ENCODE peak calls at places on chromosome 17, in seven cellular contexts. E is pancreas; S is GM12865; F is SK-N-DZ; U is stimulated activated naive B cell treated with anti-CD40 and anti-IgM and Interleukin-4, amounts not matched to agents 10 μg/mL and 1 μg/mL and 100 μg/mL, for 72 hours; M is Calu3; X is AG04450. B is an unnamed sample.

GRCh38 chr17:32917842-32918241 is 10.1 kb upstream of the TMEM98 start:
- DNase-seq in E (no peak), S (no peak), F (no peak), U (no peak), M (no peak), X (no peak), B (no peak)

GRCh38 chr17:21453144-21453982 is 77.2 kb downstream of the KCNJ12 start:
- DNase-seq in E (no peak), S (no peak), F (no peak), U (no peak), M (no peak), X (no peak), B (no peak)

GRCh38 chr17:43401293-43401692 is 2.5 kb downstream of the ARL4D start:
- DNase-seq in E (no peak), S (no peak), F (no peak), U (no peak), M (peak), X (peak), B (no peak)

GRCh38 chr17:38556234-38556633 is 49.5 kb downstream of the SRCIN1 start:
- DNase-seq in E (no peak), S (no peak), F (no peak), U (no peak), M (no peak), X (no peak), B (no peak)

GRCh38 chr17:9016941-9017552 is 4.3 kb upstream of the NTN1 start:
- DNase-seq in E (no peak), S (no peak), F (no peak), U (no peak), M (no peak), X (no peak), B (no peak)

GRCh38 chr17:74861554-74862107 is 1.9 kb upstream of the GRIN2C start:
- DNase-seq in E (no peak), S (no peak), F (no peak), U (no peak), M (no peak), X (no peak), B (no peak)

GRCh38 chr17:21177854-21178600 is 35.9 kb downstream of the TMEM11 start:
- DNase-seq in E (no peak), S (no peak), F (no peak), U (no peak), M (no peak), X (no peak), B (no peak)

GRCh38 chr17:49223517-49224197 is 6.9 kb downstream of the PHOSPHO1 start:
- DNase-seq in E (peak), S (peak), F (no peak), U (no peak), M (peak), X (no peak), B (peak)

GRCh38 chr17:45848868-45849535 is 4.3 kb downstream of the SPPL2C start:
- DNase-seq in E (peak), S (no peak), F (no peak), U (no peak), M (no peak), X (no peak), B (no peak)

GRCh38 chr17:65368341-65368740 is 193.1 kb downstream of the AXIN2 start:
- DNase-seq in E (no peak), S (no peak), F (no peak), U (no peak), M (no peak), X (no peak), B (no peak)

GRCh38 chr17:81646869-81647600 is 9.3 kb downstream of the PDE6G start:
- DNase-seq in E (no peak), S (no peak), F (no peak), U (no peak), M (no peak), X (no peak), B (no peak)

GRCh38 chr17:74759243-74759801 is 10.9 kb downstream of the NHERF1 start:
- DNase-seq in E (no peak), S (peak), F (no peak), U (no peak), M (peak), X (no peak), B (peak)

GRCh38 chr17:82062076-82062983 is 3.3 kb downstream of the DUS1L start:
- DNase-seq in E (no peak), S (no peak), F (no peak), U (no peak), M (no peak), X (no peak), B (no peak)

GRCh38 chr17:62980842-62981241 is 14.8 kb downstream of the TANC2 start:
- DNase-seq in E (no peak), S (no peak), F (no peak), U (no peak), M (no peak), X (no peak), B (no peak)

GRCh38 chr17:61385869-61386245 is 13.8 kb upstream of the TBX2 start:
- DNase-seq in E (peak), S (no peak), F (peak), U (no peak), M (no peak), X (no peak), B (no peak)

GRCh38 chr17:42979511-42980273 is at the start of gene PTGES3L:
- DNase-seq in E (no peak), S (peak), F (peak), U (peak), M (peak), X (no peak), B (peak)

GRCh38 chr17:29709861-29710849 is 87.4 kb upstream of the CORO6 start:
- DNase-seq in E (no peak), S (no peak), F (no peak), U (no peak), M (no peak), X (no peak), B (no peak)

GRCh38 chr17:63498621-63499195 is 21.8 kb downstream of the ACE start:
- DNase-seq in E (no peak), S (no peak), F (no peak), U (no peak), M (no peak), X (peak), B (no peak)

GRCh38 chr17:43171761-43172487 is 910 bp downstream of the NBR1 start:
- DNase-seq in E (no peak), S (peak), F (peak), U (peak), M (peak), X (peak), B (peak)

GRCh38 chr17:57574040-57574513 is 171.0 kb downstream of the CCDC182 start:
- DNase-seq in E (no peak), S (no peak), F (no peak), U (no peak), M (no peak), X (no peak), B (no peak)

GRCh38 chr17:50051082-50051576 is 4.8 kb upstream of the ITGA3 start:
- DNase-seq in E (no peak), S (peak), F (no peak), U (peak), M (peak), X (no peak), B (peak)

GRCh38 chr17:6536053-6536452 is 20.3 kb downstream of the PITPNM3 start:
- DNase-seq in E (peak), S (no peak), F (no peak), U (no peak), M (no peak), X (no peak), B (no peak)

GRCh38 chr17:624341-624860 is 90.2 kb downstream of the VPS53 start:
- DNase-seq in E (no peak), S (no peak), F (no peak), U (no peak), M (no peak), X (no peak), B (no peak)

GRCh38 chr17:81042606-81043005 is 7.7 kb downstream of the BAIAP2 start:
- DNase-seq in E (no peak), S (no peak), F (peak), U (no peak), M (no peak), X (no peak), B (no peak)

GRCh38 chr17:40290629-40291296 is 3.1 kb downstream of the CDC6 start:
- DNase-seq in E (no peak), S (peak), F (peak), U (no peak), M (peak), X (peak), B (no peak)

GRCh38 chr17:69250641-69251040 is 22.0 kb upstream of the ABCA10 start:
- DNase-seq in E (no peak), S (no peak), F (no peak), U (no peak), M (no peak), X (no peak), B (no peak)

GRCh38 chr17:69853533-69854262 is 221.3 kb upstream of the KCNJ16 start:
- DNase-seq in E (no peak), S (no peak), F (no peak), U (no peak), M (no peak), X (no peak), B (no peak)

GRCh38 chr17:45131616-45132301 is 556 bp downstream of the PLCD3 start:
- DNase-seq in E (peak), S (peak), F (peak), U (peak), M (peak), X (no peak), B (no peak)

GRCh38 chr17:78999947-79000395 is 9.6 kb downstream of the CANT1 start:
- DNase-seq in E (peak), S (no peak), F (no peak), U (no peak), M (no peak), X (no peak), B (no peak)

GRCh38 chr17:19019041-19019941 is 14.7 kb upstream of the FAM83G start:
- DNase-seq in E (peak), S (peak), F (peak), U (no peak), M (no peak), X (no peak), B (no peak)

GRCh38 chr17:7862692-7863437 is 5.1 kb downstream of the CYB5D1 start:
- DNase-seq in E (no peak), S (no peak), F (peak), U (no peak), M (peak), X (no peak), B (peak)

GRCh38 chr17:4796550-4796915 is 569 bp downstream of the PSMB6 start:
- DNase-seq in E (no peak), S (peak), F (peak), U (no peak), M (peak), X (no peak), B (peak)